ENCODE peak calls at places on chromosomes 3 and 15, in eight cellular contexts. J is mammary epithelial cell, C is H9, L is adrenal gland, R is K562, G is tibial nerve, V is ascending aorta, B is Peyer's patch. T is an unnamed sample.

GRCh38 chr15:101490922-101491738 is 1.6 kb upstream of the PCSK6 start:
- DNase-seq in L (no peak), J (no peak), R (no peak), B (no peak), G (no peak), C (no peak), V (no peak), T (no peak)

GRCh38 chr3:56796202-56796601 is 5.5 kb downstream of the ARHGEF3 start:
- DNase-seq in B (no peak), V (no peak), G (no peak), R (no peak), L (peak; percentile 39), J (peak; percentile 48), C (no peak), T (no peak)

GRCh38 chr15:68204776-68205557 is at the start of gene CALML4:
- DNase-seq in G (peak; percentile 58), L (peak; percentile 84), B (peak; percentile 92), J (no peak), R (no peak), C (no peak), V (no peak), T (no peak)

GRCh38 chr3:113439576-113439975 is 1.7 kb downstream of the CFAP44 start:
- DNase-seq in G (no peak), C (no peak), R (no peak), L (no peak), B (no peak), V (no peak), J (peak; percentile 23), T (no peak)

GRCh38 chr3:9251055-9251786 is 1.8 kb upstream of the SRGAP3 start:
- DNase-seq in G (no peak), B (no peak), J (peak; percentile 70), C (peak; percentile 22), R (no peak), L (peak; percentile 54), V (no peak), T (no peak)

GRCh38 chr3:19427417-19428149 is 279.3 kb downstream of the KCNH8 start:
- DNase-seq in B (no peak), J (no peak), R (no peak), V (no peak), C (no peak), L (no peak), G (no peak), T (no peak)

GRCh38 chr3:184582583-184582982 is 21.0 kb downstream of the EPHB3 start:
- DNase-seq in J (no peak), B (no peak), R (no peak), V (no peak), L (peak; percentile 83), G (no peak), C (peak; percentile 78), T (no peak)

GRCh38 chr15:52784799-52785671 is 5.1 kb downstream of the ONECUT1 start:
- DNase-seq in C (peak; percentile 49), J (no peak), L (no peak), G (no peak), R (no peak), B (no peak), V (no peak), T (no peak)

GRCh38 chr3:11230807-11231206 is 41.4 kb upstream of the ATG7 start:
- DNase-seq in B (no peak), G (no peak), R (no peak), C (no peak), V (no peak), J (no peak), L (no peak), T (no peak)

GRCh38 chr15:69660658-69661405 is 208.2 kb downstream of the RPLP1 start:
- DNase-seq in G (no peak), L (no peak), J (no peak), V (no peak), C (no peak), R (no peak), B (no peak), T (no peak)

GRCh38 chr3:3801510-3801841 is 2.2 kb downstream of the LRRN1 start:
- DNase-seq in B (no peak), V (no peak), G (no peak), R (no peak), C (peak; percentile 67), L (no peak), J (no peak), T (no peak)
- H3K4me1 ChIP-seq in B (no peaks in the 10 kb centered on the region), V (no peaks in the 10 kb centered on the region), G (no peaks in the 10 kb centered on the region), R (no peaks in the 10 kb centered on the region), C (peaks cover 10% of the 10 kb centered on the region), L (peaks cover 12% of the 10 kb centered on the region), J (peaks cover 10% of the 10 kb centered on the region), T (peaks cover 6% of the 10 kb centered on the region)

DNA sequence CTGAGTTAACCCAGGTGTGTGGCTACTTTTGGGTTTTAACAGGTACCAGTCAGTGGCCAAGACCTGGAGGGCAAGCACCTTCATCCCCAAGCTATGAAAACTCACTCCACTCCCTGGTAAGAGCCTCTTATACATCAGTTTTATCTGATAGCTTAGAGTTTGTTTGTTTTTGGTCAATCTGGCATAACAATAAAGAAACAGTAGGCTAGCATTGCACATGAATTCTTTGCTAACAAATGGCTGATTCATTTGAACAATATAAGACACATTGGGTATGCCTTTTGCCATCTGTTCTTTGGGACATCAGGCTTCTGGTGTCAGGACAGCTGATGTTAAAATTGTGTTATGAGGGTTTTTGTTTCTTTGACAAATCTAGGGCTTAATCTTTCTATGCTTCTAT is 125.0 kb upstream of the CGNL1 start:
- DNase-seq in L (no peak), B (no peak), J (no peak), G (no peak), V (no peak), R (no peak), C (no peak), T (no peak)
- H3K27ac ChIP-seq in L (no peak overlapping the region), B (no peak overlapping the region), J (no peak overlapping the region), G (no peak overlapping the region), V (no peak overlapping the region), R (no peak overlapping the region), C (no peak overlapping the region), T (no peak overlapping the region)

GRCh38 chr15:84747423-84748273 is 744 bp upstream of the ZNF592 start:
- DNase-seq in L (peak; percentile 85), B (peak; percentile 89), C (peak; percentile 82), J (peak; percentile 81), G (peak; percentile 27), R (peak; percentile 63), V (peak; percentile 20), T (peak; percentile 69)

GRCh38 chr15:84750583-84751092 is 2.2 kb downstream of the ZNF592 start:
- DNase-seq in B (no peak), C (no peak), V (no peak), J (no peak), G (no peak), L (no peak), R (peak; percentile 35), T (peak; percentile 25)

GRCh38 chr15:84752195-84752594 is 3.8 kb downstream of the ZNF592 start:
- DNase-seq in L (no peak), V (no peak), G (no peak), B (no peak), C (no peak), R (no peak), J (no peak), T (no peak)

GRCh38 chr15:84749111-84749991 is 959 bp downstream of the ZNF592 start:
- DNase-seq in L (peak; percentile 71), V (no peak), G (no peak), C (peak; percentile 35), B (peak; percentile 65), R (peak; percentile 51), J (peak; percentile 15), T (peak; percentile 42)

DNA sequence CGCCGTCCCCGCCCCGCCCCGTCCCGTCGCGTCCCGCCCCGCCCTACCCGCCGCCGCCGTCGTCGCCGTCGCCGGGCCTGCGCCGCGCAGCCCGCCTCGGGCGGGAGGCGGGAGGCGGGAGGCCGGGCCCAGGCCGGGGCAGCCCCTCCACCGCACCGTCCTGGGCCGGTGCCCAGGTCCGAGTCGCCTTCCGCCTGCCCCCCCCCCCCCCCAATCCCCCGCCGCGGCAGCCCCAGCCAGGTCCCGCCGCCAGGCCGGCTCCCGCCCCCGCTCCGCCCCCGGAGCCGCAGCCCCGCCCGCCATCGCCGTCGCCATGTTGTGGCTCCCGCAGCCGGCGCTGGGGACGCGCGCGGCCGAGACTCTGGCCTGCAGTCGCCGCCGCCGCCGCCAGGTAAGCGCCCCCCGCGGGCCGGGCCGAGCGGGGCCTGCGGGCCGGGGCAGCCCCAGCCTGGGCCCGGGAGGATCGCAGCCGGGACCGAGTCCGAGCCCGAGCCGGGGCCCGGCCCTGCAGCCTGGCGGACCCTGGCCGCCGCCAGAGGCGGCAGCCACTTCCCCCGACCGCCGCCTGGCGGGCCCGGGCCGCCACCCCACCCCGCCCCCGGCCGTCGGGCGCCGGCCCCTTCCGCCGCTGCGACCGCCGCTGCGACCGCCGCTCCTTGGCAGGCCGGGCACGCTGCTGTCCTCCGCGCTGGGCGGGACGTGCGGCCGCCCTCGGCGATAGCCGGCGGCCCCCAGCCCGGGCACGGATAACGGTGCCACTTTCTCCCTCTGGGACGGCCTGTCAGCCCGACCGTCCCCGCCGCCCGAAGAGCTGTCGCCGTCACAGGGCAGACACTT is at the start of gene ZNF592:
- DNase-seq in J (peak; percentile 66), C (peak; percentile 69), B (peak; percentile 92), G (peak; percentile 65), V (peak; percentile 24), R (peak; percentile 84), L (peak; percentile 83), T (peak; percentile 78)
- H3K4me1 ChIP-seq in J (peaks cover 23% of the 10 kb centered on the region), C (peaks cover 5% of the 10 kb centered on the region), B (peaks cover 12% of the 10 kb centered on the region), G (peaks cover 43% of the 10 kb centered on the region), V (peaks cover 7% of the 10 kb centered on the region), R (peaks cover 29% of the 10 kb centered on the region), L (peaks cover 58% of the 10 kb centered on the region), T (peaks cover 49% of the 10 kb centered on the region)

GRCh38 chr3:126963261-126964190 is 19.4 kb upstream of the PLXNA1 start:
- DNase-seq in J (no peak), V (no peak), C (no peak), L (no peak), B (no peak), R (no peak), G (no peak), T (no peak)

GRCh38 chr3:126962756-126963155 is 20.2 kb upstream of the PLXNA1 start:
- DNase-seq in G (no peak), V (no peak), L (no peak), J (no peak), R (no peak), C (no peak), B (no peak), T (no peak)

GRCh38 chr3:126961191-126961790 is 21.6 kb upstream of the PLXNA1 start:
- DNase-seq in C (no peak), B (no peak), L (peak; percentile 88), R (peak; percentile 34), V (peak; percentile 74), J (peak; percentile 78), G (peak; percentile 51), T (no peak)

GRCh38 chr3:126960604-126960995 is 22.3 kb upstream of the PLXNA1 start:
- DNase-seq in J (no peak), C (no peak), G (no peak), R (no peak), B (no peak), L (peak; percentile 57), V (no peak), T (no peak)

DNA sequence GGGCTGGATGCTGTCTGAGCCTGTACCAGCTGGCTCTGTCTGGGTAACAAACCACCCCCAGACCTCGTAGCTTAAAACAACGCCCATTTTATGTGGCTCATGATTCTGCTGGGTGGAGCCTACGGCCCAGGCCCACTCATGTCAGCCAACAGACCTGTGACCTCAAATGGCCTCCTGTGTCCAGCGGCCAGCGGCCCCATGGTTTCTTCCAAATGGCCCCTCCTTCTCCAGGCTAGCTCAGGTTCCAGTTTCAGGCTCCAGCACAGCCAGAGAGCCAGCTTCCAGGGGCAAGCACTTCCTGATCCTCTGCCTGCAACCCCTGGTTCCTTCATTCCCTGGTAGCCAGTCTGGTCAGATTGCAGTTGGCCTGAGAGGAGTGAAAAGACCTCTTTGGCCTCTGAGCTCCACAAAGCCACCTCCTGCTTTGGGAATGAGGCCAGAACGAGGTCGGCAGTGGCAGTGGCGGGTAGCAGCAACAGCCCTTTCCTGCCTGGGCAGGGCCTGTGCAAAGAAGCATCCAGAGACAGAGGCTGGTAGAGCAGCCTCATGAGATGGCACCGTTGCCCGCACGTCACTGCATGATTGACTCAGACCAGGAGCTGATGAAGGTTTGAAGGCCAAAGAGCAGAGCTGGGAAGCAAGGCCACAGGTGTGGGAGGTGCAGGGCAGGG is 21.0 kb upstream of the PLXNA1 start:
- DNase-seq in B (no peak), R (peak; percentile 22), L (peak; percentile 45), J (no peak), V (peak; percentile 36), G (no peak), C (no peak), T (no peak)
- H3K27ac ChIP-seq in B (no peak overlapping the region), R (no peak overlapping the region), L (no peak overlapping the region), J (no peak overlapping the region), V (peak overlapping the region; percentile 66), G (peak overlapping the region; percentile 13), C (no peak overlapping the region), T (no peak overlapping the region)

T was measured in CD4-positive, CD25-positive, alpha-beta regulatory T cell.